ENCODE peak calls at places on chromosomes 11 and 22, in ten cellular contexts. G, K, X, Q, B, N, D, F, V and T are unnamed samples. For H3K4me1, the result is how much of the 10 kb centered on the place peaks cover.

GRCh38 chr11:72075109-72075508 is 5.2 kb downstream of the NUMA1 start:
- ATAC-seq in V (no peak), B (no peak), Q (no peak), K (no peak), D (no peak), F (no peak), X (no peak), G (no peak), N (no peak), T (no peak)

GRCh38 chr11:96091476-96091875 is 167.6 kb upstream of the MTMR2 start:
- ATAC-seq in F (no peak), V (no peak), N (peak), K (no peak), B (no peak), X (no peak), G (no peak), D (no peak), Q (no peak), T (no peak)

GRCh38 chr22:40120783-40121182 is 56.9 kb upstream of the TNRC6B start:
- ATAC-seq in X (no peak), G (peak), N (no peak), B (no peak), Q (no peak), F (no peak), K (no peak), D (no peak), V (no peak), T (no peak)

GRCh38 chr11:86301742-86302091 is 323 bp upstream of the HIKESHI start:
- ATAC-seq in Q (no peak), B (no peak), V (no peak), D (no peak), G (no peak), X (no peak), K (no peak), N (no peak), F (no peak), T (no peak)

GRCh38 chr11:76788661-76789442 is 5.7 kb downstream of the TSKU start:
- ATAC-seq in K (peak), Q (no peak), G (no peak), D (peak), B (no peak), F (peak), N (peak), X (no peak), V (peak), T (no peak)

GRCh38 chr22:24505337-24505736 is 10.2 kb downstream of the UPB1 start:
- ATAC-seq in D (no peak), K (no peak), F (no peak), X (no peak), V (peak), Q (no peak), N (no peak), B (no peak), G (no peak), T (no peak)

GRCh38 chr11:73281201-73281741 is 9.1 kb downstream of the P2RY6 start:
- ATAC-seq in V (peak), X (no peak), D (peak), G (peak), F (peak), N (no peak), K (no peak), Q (peak), B (peak), T (peak)

GRCh38 chr11:89612111-89612510 is 98.0 kb upstream of the TRIM77 start:
- ATAC-seq in D (no peak), B (no peak), V (no peak), Q (no peak), X (no peak), F (peak), K (no peak), N (no peak), G (no peak), T (no peak)

GRCh38 chr11:12831471-12832202 is 157.4 kb downstream of the TEAD1 start:
- ATAC-seq in F (no peak), B (no peak), V (no peak), G (no peak), Q (no peak), N (peak), K (no peak), X (no peak), D (no peak), T (no peak)

GRCh38 chr22:42313204-42313603 is 42.8 kb upstream of the TCF20 start:
- ATAC-seq in G (no peak), B (no peak), X (no peak), F (no peak), Q (no peak), V (no peak), N (no peak), D (no peak), K (no peak), T (no peak)
- H3K4me1 ChIP-seq in G (under half), B (under half), X (under half), F (under half), Q (under half), V (under half), N (under half), D (under half), K (under half), T (under half)

GRCh38 chr11:36619502-36619901 is 21.5 kb upstream of the RAG2 start:
- ATAC-seq in D (no peak), Q (no peak), B (no peak), K (no peak), N (no peak), F (no peak), X (no peak), V (no peak), G (no peak), T (no peak)
- H3K4me3 ChIP-seq in D (no peak), Q (peak), B (no peak), K (no peak), N (no peak), F (no peak), X (no peak), V (no peak), G (peak), T (peak)

GRCh38 chr11:81331073-81331472 is 1402.6 kb downstream of the FAM181B start:
- ATAC-seq in Q (no peak), N (no peak), G (no peak), V (no peak), F (no peak), K (no peak), B (no peak), X (no peak), D (no peak), T (no peak)
- H3K4me1 ChIP-seq in Q (under half), N (under half), G (under half), V (under half), F (under half), K (under half), B (under half), X (under half), D (under half), T (under half)

DNA sequence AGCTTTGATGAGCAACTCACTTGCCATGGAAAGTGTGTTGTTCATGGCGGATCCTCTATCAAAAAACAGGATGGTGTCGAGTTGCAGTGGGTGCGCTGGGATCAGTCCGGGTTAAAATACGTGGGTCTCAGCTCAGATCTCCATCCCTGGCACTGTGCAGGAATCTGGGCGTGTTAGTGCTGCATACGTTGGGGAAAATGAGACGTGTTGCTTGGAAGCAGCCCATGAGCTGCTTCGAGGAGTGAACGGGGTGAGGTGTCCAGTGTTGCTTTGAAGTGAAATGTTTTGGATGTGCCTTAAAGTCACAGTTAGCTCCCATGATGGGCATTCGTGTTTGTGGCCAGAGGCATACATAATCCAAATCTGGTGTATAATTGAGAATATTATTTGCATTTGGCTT is 134.3 kb downstream of the ST3GAL4 start:
- ATAC-seq in N (no peak), B (no peak), K (no peak), D (no peak), F (no peak), Q (no peak), V (no peak), X (peak), G (no peak), T (no peak)
- H3K4me3 ChIP-seq in N (no peak), B (no peak), K (no peak), D (no peak), F (no peak), Q (no peak), V (no peak), X (no peak), G (no peak), T (no peak)